ENCODE peak calls at places on chromosomes 6 and 20, in eight cellular contexts. G is activated T-cell treated with anti-CD3 and anti-CD28 coated beads, Interleukin-2, amount 50 U/mL, for 24 hours; E is iPS DF 6.9; J is cardiac fibroblast; S is iris pigment epithelial cell; O is central memory CD4-positive, alpha-beta T cell; L is cerebellum; A is lung microvascular endothelial cell. Q is an unnamed sample.

GRCh38 chr6:128417698-128418097 is 102.7 kb downstream of the PTPRK start:
- DNase-seq in G (no peak), E (no peak), J (peak), S (peak), O (no peak), L (no peak), A (no peak), Q (no peak)

GRCh38 chr6:5162401-5162800 is 77.3 kb downstream of the PPP1R3G start:
- DNase-seq in G (no peak), E (no peak), J (no peak), S (no peak), O (no peak), L (no peak), A (no peak), Q (no peak)

GRCh38 chr6:46511320-46511719 is 20.1 kb upstream of the RCAN2 start:
- DNase-seq in G (no peak), E (no peak), J (no peak), S (no peak), O (no peak), L (no peak), A (no peak), Q (no peak)

GRCh38 chr20:36268501-36269342 is 32.4 kb downstream of the AAR2 start:
- DNase-seq in G (no peak), E (no peak), J (no peak), S (no peak), O (no peak), L (no peak), A (no peak), Q (no peak)

GRCh38 chr20:45974896-45975565 is 3.0 kb upstream of the ZNF335 start:
- DNase-seq in G (no peak), E (no peak), J (no peak), S (no peak), O (no peak), L (no peak), A (no peak), Q (no peak)

GRCh38 chr6:89122625-89123024 is 4.8 kb upstream of the SRSF12 start:
- DNase-seq in G (no peak), E (no peak), J (peak), S (peak), O (no peak), L (peak), A (peak), Q (peak)

GRCh38 chr6:153103256-153103655 is 27.8 kb downstream of the RGS17 start:
- DNase-seq in G (no peak), E (no peak), J (peak), S (no peak), O (no peak), L (no peak), A (peak), Q (no peak)

GRCh38 chr6:90846824-90847223 is 260.0 kb upstream of the MAP3K7 start:
- DNase-seq in G (no peak), E (no peak), J (no peak), S (peak), O (no peak), L (no peak), A (no peak), Q (no peak)

GRCh38 chr6:155152211-155153076 is 111.4 kb upstream of the CLDN20 start:
- DNase-seq in G (no peak), E (no peak), J (peak), S (no peak), O (no peak), L (no peak), A (no peak), Q (no peak)

GRCh38 chr6:25962368-25963127 is at the start of gene TRIM38:
- DNase-seq in G (peak), E (no peak), J (peak), S (peak), O (peak), L (no peak), A (peak), Q (peak)

GRCh38 chr20:35267092-35267491 is 10.8 kb downstream of the MMP24OS start:
- DNase-seq in G (no peak), E (no peak), J (no peak), S (no peak), O (no peak), L (no peak), A (no peak), Q (no peak)

GRCh38 chr20:3808544-3808943 is 11.8 kb upstream of the AP5S1 start:
- DNase-seq in G (no peak), E (no peak), J (no peak), S (no peak), O (no peak), L (no peak), A (no peak), Q (no peak)

GRCh38 chr6:33769248-33769821 is 19.6 kb downstream of the LEMD2 start:
- DNase-seq in G (no peak), E (no peak), J (no peak), S (no peak), O (no peak), L (no peak), A (no peak), Q (no peak)

GRCh38 chr6:85580878-85581267 is 12.8 kb downstream of the SNX14 start:
- DNase-seq in G (no peak), E (no peak), J (peak), S (peak), O (no peak), L (no peak), A (peak), Q (no peak)

GRCh38 chr6:26328265-26328844 is 36.6 kb upstream of the BTN3A2 start:
- DNase-seq in G (no peak), E (no peak), J (no peak), S (peak), O (peak), L (no peak), A (no peak), Q (peak)

GRCh38 chr6:16090452-16090851 is 38.4 kb upstream of the MYLIP start:
- DNase-seq in G (no peak), E (no peak), J (no peak), S (no peak), O (no peak), L (no peak), A (no peak), Q (no peak)

GRCh38 chr6:32369678-32370077 is 2.0 kb downstream of the TSBP1 start:
- DNase-seq in G (no peak), E (no peak), J (peak), S (peak), O (no peak), L (no peak), A (peak), Q (peak)

GRCh38 chr20:49447946-49448809 is 34.3 kb downstream of the KCNB1 start:
- DNase-seq in G (no peak), E (no peak), J (peak), S (no peak), O (no peak), L (no peak), A (no peak), Q (no peak)

GRCh38 chr6:136962661-136963060 is 40.6 kb downstream of the SLC35D3 start:
- DNase-seq in G (no peak), E (no peak), J (peak), S (no peak), O (no peak), L (peak), A (peak), Q (peak)

GRCh38 chr20:45087115-45087785 is 13.7 kb downstream of the KCNS1 start:
- DNase-seq in G (no peak), E (no peak), J (no peak), S (no peak), O (no peak), L (no peak), A (no peak), Q (no peak)

GRCh38 chr20:17295151-17295726 is 68.4 kb downstream of the PCSK2 start:
- DNase-seq in G (no peak), E (no peak), J (no peak), S (no peak), O (no peak), L (no peak), A (no peak), Q (no peak)

GRCh38 chr6:37061157-37061804 is 55.8 kb downstream of the FGD2 start:
- DNase-seq in G (no peak), E (no peak), J (no peak), S (no peak), O (no peak), L (no peak), A (no peak), Q (peak)

GRCh38 chr6:151847064-151847463 is 39.6 kb downstream of the ESR1 start:
- DNase-seq in G (no peak), E (peak), J (peak), S (peak), O (no peak), L (no peak), A (peak), Q (peak)

GRCh38 chr6:1840491-1841121 is 230.9 kb downstream of the FOXC1 start:
- DNase-seq in G (no peak), E (no peak), J (no peak), S (peak), O (no peak), L (no peak), A (no peak), Q (no peak)

GRCh38 chr6:48610846-48611245 is 499.8 kb upstream of the PTCHD4 start:
- DNase-seq in G (no peak), E (no peak), J (peak), S (peak), O (no peak), L (no peak), A (peak), Q (no peak)

GRCh38 chr20:23655551-23656211 is 17.9 kb upstream of the CST3 start:
- DNase-seq in G (no peak), E (no peak), J (no peak), S (no peak), O (no peak), L (peak), A (no peak), Q (no peak)

GRCh38 chr20:3461911-3462677 is 8.7 kb upstream of the ATRN start:
- DNase-seq in G (no peak), E (no peak), J (no peak), S (peak), O (no peak), L (no peak), A (no peak), Q (no peak)

GRCh38 chr20:53032021-53033001 is 60.2 kb downstream of the TSHZ2 start:
- DNase-seq in G (no peak), E (no peak), J (peak), S (peak), O (no peak), L (no peak), A (no peak), Q (no peak)

GRCh38 chr6:19838442-19839236 is 1.5 kb downstream of the ID4 start:
- DNase-seq in G (no peak), E (no peak), J (peak), S (peak), O (no peak), L (peak), A (peak), Q (peak)

GRCh38 chr20:1212607-1213396 is 9.5 kb downstream of the C20orf202 start:
- DNase-seq in G (peak), E (peak), J (peak), S (peak), O (peak), L (peak), A (peak), Q (peak)

GRCh38 chr6:137880633-137881521 is 13.8 kb downstream of the TNFAIP3 start:
- DNase-seq in G (no peak), E (no peak), J (no peak), S (no peak), O (peak), L (no peak), A (no peak), Q (no peak)

GRCh38 chr6:125312478-125312877 is 10.7 kb upstream of the HDDC2 start:
- DNase-seq in G (no peak), E (no peak), J (no peak), S (no peak), O (no peak), L (no peak), A (no peak), Q (no peak)

GRCh38 chr20:35886537-35886936 is 67.8 kb downstream of the SCAND1 start:
- DNase-seq in G (no peak), E (no peak), J (no peak), S (no peak), O (no peak), L (peak), A (no peak), Q (no peak)

GRCh38 chr6:116779569-116780164 is 14.1 kb upstream of the FAM162B start:
- DNase-seq in G (no peak), E (no peak), J (peak), S (peak), O (no peak), L (no peak), A (peak), Q (peak)

GRCh38 chr6:159085396-159085895 is 40.7 kb upstream of the TAGAP start:
- DNase-seq in G (no peak), E (no peak), J (no peak), S (no peak), O (no peak), L (no peak), A (no peak), Q (no peak)

GRCh38 chr20:19838981-19839576 is 81.0 kb downstream of the RIN2 start:
- DNase-seq in G (no peak), E (no peak), J (no peak), S (no peak), O (no peak), L (no peak), A (no peak), Q (no peak)

Q was measured in foreskin melanocyte.